ENCODE peak calls at places on chromosome 10, in six cellular contexts. N, D, V, T, H and W are unnamed samples.

GRCh38 chr10:118036281-118036875 is 10.4 kb downstream of the RAB11FIP2 start:
- DNase-seq in H (no peak), D (no peak), T (no peak), N (no peak), V (no peak), W (no peak)

GRCh38 chr10:119205926-119206602 is 1.3 kb upstream of the GRK5 start:
- DNase-seq in V (peak), D (peak), N (no peak), T (peak), H (no peak), W (peak)

GRCh38 chr10:9562001-9562505 is 1455.6 kb upstream of the CELF2 start:
- DNase-seq in T (no peak), D (no peak), H (no peak), N (no peak), V (no peak), W (no peak)

GRCh38 chr10:126843299-126843934 is 61.8 kb upstream of the DOCK1 start:
- DNase-seq in V (peak), N (no peak), H (no peak), T (no peak), D (no peak), W (no peak)

GRCh38 chr10:91006752-91007346 is 86.0 kb upstream of the ANKRD1 start:
- DNase-seq in T (peak), D (no peak), V (no peak), N (no peak), H (no peak), W (no peak)

GRCh38 chr10:6274040-6274439 is 71.3 kb downstream of the PFKFB3 start:
- DNase-seq in D (no peak), V (no peak), N (no peak), H (no peak), T (no peak), W (no peak)

GRCh38 chr10:32939296-32940111 is 18.5 kb downstream of the ITGB1 start:
- DNase-seq in N (no peak), T (no peak), H (no peak), V (no peak), D (peak), W (no peak)

GRCh38 chr10:120719333-120719732 is 131.8 kb upstream of the WDR11 start:
- DNase-seq in H (no peak), N (no peak), T (peak), V (no peak), D (no peak), W (no peak)

GRCh38 chr10:9018161-9018843 is 963.8 kb downstream of the GATA3 start:
- DNase-seq in N (no peak), T (no peak), H (no peak), V (no peak), D (no peak), W (no peak)

GRCh38 chr10:31099664-31100063 is 68.0 kb upstream of the ZNF438 start:
- DNase-seq in V (no peak), H (no peak), D (peak), N (no peak), T (no peak), W (no peak)

GRCh38 chr10:45373003-45373782 is 823 bp upstream of the ALOX5 start:
- DNase-seq in D (no peak), T (peak), H (peak), V (peak), N (no peak), W (no peak)

GRCh38 chr10:61663466-61663865 is 737 bp downstream of the CABCOCO1 start:
- DNase-seq in T (no peak), V (no peak), D (peak), N (no peak), H (no peak), W (no peak)

GRCh38 chr10:51964630-51965029 is 265.2 kb upstream of the CSTF2T start:
- DNase-seq in D (peak), H (no peak), T (no peak), N (no peak), V (no peak), W (no peak)

GRCh38 chr10:93334901-93335312 is 147.2 kb downstream of the MYOF start:
- DNase-seq in V (no peak), H (no peak), N (no peak), D (peak), T (no peak), W (no peak)

GRCh38 chr10:31896972-31897384 is 31.7 kb downstream of the ARHGAP12 start:
- DNase-seq in V (no peak), H (no peak), T (no peak), N (no peak), D (peak), W (no peak)

GRCh38 chr10:113386005-113386404 is 166.8 kb upstream of the HABP2 start:
- DNase-seq in V (no peak), N (peak), D (peak), H (no peak), T (no peak), W (no peak)

GRCh38 chr10:104935656-104936055 is 294.6 kb downstream of the SORCS3 start:
- DNase-seq in D (no peak), T (no peak), H (no peak), V (no peak), N (no peak), W (no peak)

GRCh38 chr10:35552622-35553342 is 52.4 kb upstream of the GJD4 start:
- DNase-seq in N (no peak), V (peak), T (no peak), H (no peak), D (peak), W (no peak)

GRCh38 chr10:52997007-52997406 is 224.4 kb upstream of the MBL2 start:
- DNase-seq in N (no peak), T (no peak), D (no peak), V (no peak), H (no peak), W (no peak)

GRCh38 chr10:46559231-46559671 is 2.8 kb upstream of the GPRIN2 start:
- DNase-seq in H (peak), D (no peak), V (no peak), T (no peak), N (no peak), W (peak)

GRCh38 chr10:4721994-4722753 is 103.8 kb upstream of the AKR1E2 start:
- DNase-seq in N (peak), D (peak), V (no peak), T (no peak), H (peak), W (no peak)

GRCh38 chr10:124180947-124181549 is 87.7 kb upstream of the CHST15 start:
- DNase-seq in H (no peak), D (peak), T (no peak), N (peak), V (no peak), W (no peak)

GRCh38 chr10:60367014-60367413 is 22.7 kb downstream of the ANK3 start:
- DNase-seq in T (no peak), N (no peak), H (no peak), D (no peak), V (no peak), W (no peak)

GRCh38 chr10:44311563-44311905 is 73.4 kb downstream of the CXCL12 start:
- DNase-seq in D (no peak), T (no peak), H (no peak), V (peak), N (no peak), W (no peak)

GRCh38 chr10:131078131-131078881 is 233.2 kb downstream of the TCERG1L start:
- DNase-seq in D (no peak), T (no peak), N (no peak), H (no peak), V (no peak), W (no peak)

GRCh38 chr10:80158598-80159127 is 26.1 kb downstream of the PLAC9 start:
- DNase-seq in T (no peak), H (peak), D (peak), N (peak), V (peak), W (no peak)

GRCh38 chr10:57102234-57102633 is 741.2 kb upstream of the ZWINT start:
- DNase-seq in D (no peak), N (no peak), T (no peak), V (no peak), H (no peak), W (no peak)

GRCh38 chr10:22340362-22341189 is 4.7 kb upstream of the SPAG6 start:
- DNase-seq in V (no peak), H (peak), N (peak), D (peak), T (peak), W (peak)

GRCh38 chr10:70560511-70560931 is 42.0 kb downstream of the PRF1 start:
- DNase-seq in V (no peak), H (no peak), D (no peak), N (no peak), T (no peak), W (no peak)

GRCh38 chr10:14683246-14683645 is 91.5 kb downstream of the FAM107B start:
- DNase-seq in D (no peak), H (no peak), N (no peak), V (no peak), T (no peak), W (no peak)

GRCh38 chr10:5504146-5505072 is 5.0 kb upstream of the CALML5 start:
- DNase-seq in H (peak), T (no peak), N (no peak), V (no peak), D (peak), W (no peak)

GRCh38 chr10:8913720-8914119 is 859.2 kb downstream of the GATA3 start:
- DNase-seq in V (no peak), D (peak), N (no peak), T (no peak), H (no peak), W (no peak)

GRCh38 chr10:1327759-1328158 is 271.6 kb downstream of the WDR37 start:
- DNase-seq in N (no peak), H (no peak), V (no peak), D (no peak), T (no peak), W (no peak)

GRCh38 chr10:14360515-14360914 is 29.8 kb upstream of the FRMD4A start:
- DNase-seq in N (no peak), T (no peak), D (no peak), H (no peak), V (peak), W (no peak)

GRCh38 chr10:6667679-6668270 is 87.7 kb upstream of the PRKCQ start:
- DNase-seq in H (no peak), D (peak), V (no peak), T (no peak), N (peak), W (peak)

GRCh38 chr10:24367688-24368087 is 158.8 kb downstream of the KIAA1217 start:
- DNase-seq in H (no peak), D (no peak), V (no peak), N (no peak), T (no peak), W (no peak)

GRCh38 chr10:24375510-24375909 is 166.6 kb downstream of the KIAA1217 start:
- DNase-seq in N (no peak), T (no peak), V (no peak), D (no peak), H (no peak), W (no peak)

GRCh38 chr10:24376731-24377130 is 167.8 kb downstream of the KIAA1217 start:
- DNase-seq in D (no peak), N (no peak), V (no peak), H (no peak), T (no peak), W (no peak)

GRCh38 chr10:24374134-24374915 is 165.4 kb downstream of the KIAA1217 start:
- DNase-seq in H (no peak), T (no peak), D (no peak), N (peak), V (no peak), W (no peak)

DNA sequence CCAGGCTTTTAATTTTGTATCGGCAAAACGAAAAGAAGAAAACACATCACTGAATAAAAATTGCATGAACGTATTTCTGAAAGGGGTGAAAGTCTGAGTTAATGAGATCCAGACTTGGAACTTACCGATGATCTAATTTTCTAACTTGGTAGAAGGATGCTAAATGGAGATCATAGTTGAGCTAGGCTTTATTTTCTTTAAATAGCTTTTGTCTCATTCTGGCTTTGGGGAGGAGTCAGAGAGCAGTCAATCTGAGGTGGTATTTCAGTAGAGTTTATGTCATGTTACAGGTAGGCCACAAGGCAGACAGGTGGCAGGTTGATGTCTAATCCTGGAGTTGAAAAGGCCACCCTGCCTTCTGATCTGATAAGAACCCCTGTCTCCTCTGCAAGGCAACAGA is 161.9 kb downstream of the KIAA1217 start:
- DNase-seq in V (no peak), T (no peak), H (no peak), D (no peak), N (no peak), W (no peak)
- TF ChIP-seq CTCF in V (no peak), T (no peak), H (no peak), D (no peak), N (peak), W (no peak)

DNA sequence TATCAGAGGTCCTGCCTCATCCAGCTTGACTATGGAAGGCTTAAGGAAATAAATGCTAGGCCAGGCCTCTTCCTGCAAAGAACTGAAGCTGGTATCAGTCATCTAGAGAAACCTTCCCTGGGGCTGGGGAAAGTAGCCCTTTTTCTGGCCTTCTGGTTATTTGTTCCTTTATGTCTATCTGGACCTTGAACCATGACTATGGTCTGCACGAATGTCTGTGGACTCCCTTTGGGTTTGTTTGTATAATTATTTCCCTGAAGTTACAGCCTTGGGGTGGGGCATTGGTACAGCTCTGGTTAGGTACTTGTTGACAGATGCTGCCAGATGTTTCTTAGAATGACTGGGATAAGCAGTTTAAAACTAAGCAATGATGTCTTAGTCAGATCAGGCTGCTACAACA is 208.4 kb downstream of the CCDC3 start:
- DNase-seq in V (no peak), D (no peak), H (no peak), N (no peak), T (no peak), W (no peak)
- TF ChIP-seq CTCF in V (no peak), D (no peak), H (no peak), N (no peak), T (no peak), W (no peak)

DNA sequence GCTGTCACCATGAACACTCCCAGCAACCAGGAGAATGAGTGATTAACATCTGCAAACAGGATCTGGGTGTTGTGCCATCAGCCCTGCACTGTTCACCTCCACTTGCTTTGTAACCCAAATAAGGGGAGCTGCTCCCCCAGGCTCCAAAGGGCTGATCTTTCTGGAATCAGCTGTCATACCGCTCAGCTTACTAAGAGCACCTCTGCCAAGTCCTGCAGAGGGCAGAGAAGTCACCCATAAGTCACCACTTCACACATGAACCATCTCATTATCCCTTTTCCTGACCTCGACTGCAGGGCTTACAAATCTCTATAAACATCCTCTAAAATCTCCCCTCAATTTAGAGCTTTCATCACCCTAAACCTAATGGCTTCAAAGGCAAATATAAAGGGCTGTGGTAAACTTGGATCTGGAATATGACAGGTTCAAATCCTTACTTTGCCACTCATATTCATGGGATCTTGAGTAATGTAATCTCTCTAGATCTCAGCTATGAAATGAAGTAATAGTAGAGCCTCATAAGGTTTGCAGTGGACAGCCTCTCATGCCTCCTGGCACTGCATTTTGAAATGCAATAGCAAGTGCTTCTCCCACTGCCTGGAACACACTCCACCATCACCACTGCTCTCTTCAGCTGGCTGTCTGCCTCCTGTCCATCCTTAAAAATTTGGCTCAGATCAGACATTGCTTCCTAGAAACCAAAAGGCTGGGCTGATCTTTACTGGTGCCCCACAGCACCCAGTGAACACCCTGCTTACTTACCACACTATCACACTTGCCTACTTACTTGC is 38.8 kb downstream of the ERLIN1 start:
- DNase-seq in V (peak), H (no peak), T (no peak), N (no peak), D (peak), W (no peak)
- TF ChIP-seq CTCF in V (no peak), H (no peak), T (no peak), N (no peak), D (no peak), W (no peak)

GRCh38 chr10:71597821-71598498 is 121.6 kb downstream of the C10orf105 start:
- DNase-seq in T (peak), H (peak), D (no peak), N (no peak), V (no peak), W (no peak)

GRCh38 chr10:71596127-71596526 is 123.5 kb downstream of the C10orf105 start:
- DNase-seq in H (no peak), D (no peak), T (no peak), N (no peak), V (no peak), W (no peak)

GRCh38 chr10:71595649-71596048 is 123.9 kb downstream of the C10orf105 start:
- DNase-seq in D (no peak), N (no peak), T (no peak), H (no peak), V (no peak), W (no peak)

GRCh38 chr10:71594934-71595571 is 124.5 kb downstream of the C10orf105 start:
- DNase-seq in H (no peak), T (no peak), D (no peak), N (no peak), V (no peak), W (no peak)

GRCh38 chr10:71596759-71597158 is 122.8 kb downstream of the C10orf105 start:
- DNase-seq in N (no peak), D (no peak), V (no peak), T (no peak), H (no peak), W (no peak)
- TF ChIP-seq CTCF in N (no peak), D (no peak), V (no peak), T (no peak), H (no peak), W (no peak)

GRCh38 chr10:73944356-73945100 is 33.6 kb downstream of the PLAU start:
- DNase-seq in H (no peak), N (no peak), T (no peak), V (no peak), D (no peak), W (no peak)
- TF ChIP-seq CTCF in H (no peak), N (no peak), T (no peak), V (no peak), D (peak), W (no peak)

GRCh38 chr10:88725798-88726197 is 19.7 kb downstream of the LIPK start:
- DNase-seq in N (no peak), T (peak), V (no peak), H (no peak), D (no peak), W (no peak)

GRCh38 chr10:88731296-88731695 is 25.2 kb downstream of the LIPK start:
- DNase-seq in T (no peak), H (no peak), N (no peak), D (no peak), V (no peak), W (no peak)

GRCh38 chr10:88733215-88733614 is 26.6 kb upstream of the LIPN start:
- DNase-seq in D (no peak), N (no peak), H (no peak), V (no peak), T (peak), W (no peak)

GRCh38 chr10:88730864-88731263 is 24.8 kb downstream of the LIPK start:
- DNase-seq in N (no peak), D (no peak), T (no peak), H (no peak), V (no peak), W (no peak)

GRCh38 chr10:88728107-88728763 is 22.2 kb downstream of the LIPK start:
- DNase-seq in V (no peak), D (no peak), N (no peak), T (no peak), H (no peak), W (peak)
- TF ChIP-seq CTCF in V (no peak), D (no peak), N (peak), T (peak), H (peak), W (peak)

DNA sequence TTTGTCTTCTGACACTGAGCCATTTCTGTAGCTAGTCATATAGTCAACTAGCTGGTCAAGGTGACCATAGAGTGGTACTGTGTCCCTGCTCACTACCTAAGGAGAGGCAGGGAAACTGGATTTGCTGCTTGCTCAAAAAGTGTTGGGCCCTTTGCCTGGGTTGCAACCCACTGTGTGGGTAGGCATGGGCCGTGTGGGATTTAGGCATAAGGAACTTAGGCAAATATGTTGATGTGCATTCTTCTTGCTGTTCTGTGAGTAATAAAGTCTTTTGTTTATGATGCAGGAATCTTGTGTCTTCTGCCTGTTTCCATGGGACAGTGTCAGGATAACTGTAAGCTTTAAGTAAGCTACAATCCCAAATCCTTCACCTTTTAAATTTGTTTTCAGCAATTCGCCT is 23.1 kb upstream of the TCTN3 start:
- DNase-seq in D (no peak), T (no peak), V (no peak), H (no peak), N (no peak), W (no peak)
- TF ChIP-seq CTCF in D (no peak), T (no peak), V (no peak), H (no peak), N (no peak), W (no peak)

GRCh38 chr10:89959433-89960110 is 258.2 kb downstream of the KIF20B start:
- DNase-seq in H (no peak), V (no peak), T (no peak), N (no peak), D (no peak), W (no peak)

GRCh38 chr10:89952314-89952713 is 250.9 kb downstream of the KIF20B start:
- DNase-seq in D (no peak), H (no peak), N (no peak), V (no peak), T (no peak), W (no peak)

GRCh38 chr10:89954787-89955566 is 253.6 kb downstream of the KIF20B start:
- DNase-seq in V (no peak), T (peak), H (no peak), N (no peak), D (peak), W (no peak)
- TF ChIP-seq CTCF in V (peak), T (no peak), H (peak), N (no peak), D (peak), W (peak)

GRCh38 chr10:78432582-78432981 is 398.9 kb downstream of the RPS24 start:
- DNase-seq in N (no peak), H (peak), D (peak), V (no peak), T (no peak), W (no peak)
- TF ChIP-seq CTCF in N (peak), H (no peak), D (peak), V (no peak), T (no peak), W (no peak)